ENCODE peak calls at places on chromosomes 13 and 19, in ten cellular contexts. B is Peyer's patch; S is K562; G is CD8-positive, alpha-beta T cell; A is astrocyte of the spinal cord; L is colonic mucosa; W is upper lobe of right lung; D is AG09309; H is GM23338; R is fibroblast of lung. X is an unnamed sample.

GRCh38 chr13:82356667-82357066 is 1525.6 kb downstream of the SLITRK1 start:
- DNase-seq in B (no peak), S (no peak), G (no peak), A (peak; percentile 5), L (no peak), W (no peak), D (no peak), H (peak; percentile 28), R (peak; percentile 55), X (no peak)

GRCh38 chr19:42076375-42076944 is 494 bp downstream of the ZNF574 start:
- DNase-seq in B (no peak), S (no peak), G (no peak), A (no peak), L (peak; percentile 51), W (no peak), D (no peak), H (peak; percentile 65), R (peak; percentile 10), X (no peak)

GRCh38 chr19:16228637-16229321 is 31.1 kb downstream of the AP1M1 start:
- DNase-seq in B (no peak), S (no peak), G (no peak), A (no peak), L (no peak), W (peak; percentile 29), D (no peak), H (no peak), R (no peak), X (no peak)

GRCh38 chr19:51372649-51373504 is at the start of gene NKG7:
- DNase-seq in B (no peak), S (peak; percentile 31), G (peak; percentile 70), A (no peak), L (no peak), W (no peak), D (no peak), H (no peak), R (no peak), X (no peak)

GRCh38 chr19:45413497-45413896 is 7.1 kb downstream of the POLR1G start:
- DNase-seq in B (no peak), S (no peak), G (no peak), A (no peak), L (no peak), W (no peak), D (no peak), H (no peak), R (no peak), X (peak; percentile 21)

GRCh38 chr13:25217023-25217909 is 45.2 kb upstream of the AMER2 start:
- DNase-seq in B (no peak), S (no peak), G (no peak), A (peak; percentile 9), L (no peak), W (no peak), D (no peak), H (no peak), R (peak; percentile 28), X (peak; percentile 18)

GRCh38 chr13:82976499-82976898 is 905.8 kb downstream of the SLITRK1 start:
- DNase-seq in B (no peak), S (no peak), G (no peak), A (no peak), L (no peak), W (no peak), D (no peak), H (no peak), R (peak; percentile 42), X (no peak)

GRCh38 chr19:8655340-8655709 is 24.9 kb downstream of the NFILZ start:
- DNase-seq in B (no peak), S (no peak), G (peak; percentile 48), A (no peak), L (no peak), W (peak; percentile 51), D (no peak), H (no peak), R (no peak), X (no peak)

GRCh38 chr19:40778865-40779284 is 828 bp downstream of the RAB4B start:
- DNase-seq in B (no peak), S (no peak), G (no peak), A (no peak), L (no peak), W (no peak), D (no peak), H (no peak), R (no peak), X (peak; percentile 42)

GRCh38 chr13:98984983-98985382 is 7.1 kb upstream of the DOCK9 start:
- DNase-seq in B (no peak), S (peak; percentile 33), G (no peak), A (no peak), L (no peak), W (no peak), D (no peak), H (peak; percentile 43), R (no peak), X (no peak)

GRCh38 chr19:33203529-33203928 is 9.4 kb downstream of the LRP3 start:
- DNase-seq in B (no peak), S (no peak), G (no peak), A (no peak), L (no peak), W (no peak), D (no peak), H (no peak), R (no peak), X (no peak)

GRCh38 chr19:42202290-42202867 is 15.1 kb downstream of the DEDD2 start:
- DNase-seq in B (no peak), S (no peak), G (no peak), A (no peak), L (no peak), W (no peak), D (no peak), H (no peak), R (no peak), X (no peak)

GRCh38 chr13:33554919-33555791 is 262.8 kb upstream of the RFC3 start:
- DNase-seq in B (no peak), S (no peak), G (no peak), A (peak; percentile 29), L (no peak), W (no peak), D (no peak), H (peak; percentile 15), R (peak; percentile 24), X (no peak)

GRCh38 chr13:20704459-20705069 is 1.1 kb downstream of the IL17D start:
- DNase-seq in B (no peak), S (no peak), G (no peak), A (no peak), L (no peak), W (no peak), D (no peak), H (no peak), R (no peak), X (no peak)
- H3K4me3 ChIP-seq in B (peak overlapping the region; percentile 37), S (peak overlapping the region; percentile 22), G (no peak overlapping the region), A (peak overlapping the region; percentile 63), L (peak overlapping the region; percentile 24), W (peak overlapping the region; percentile 38), D (no peak overlapping the region), H (peak overlapping the region; percentile 61), R (no peak overlapping the region), X (peak overlapping the region; percentile 69)

GRCh38 chr19:6084821-6085220 is 25.5 kb downstream of the RFX2 start:
- DNase-seq in B (no peak), S (no peak), G (no peak), A (no peak), L (no peak), W (no peak), D (no peak), H (no peak), R (no peak), X (no peak)

GRCh38 chr19:6088677-6089063 is 21.6 kb downstream of the RFX2 start:
- DNase-seq in B (no peak), S (no peak), G (no peak), A (peak; percentile 65), L (no peak), W (no peak), D (no peak), H (no peak), R (peak; percentile 65), X (no peak)

GRCh38 chr19:6086081-6086858 is 24.0 kb downstream of the RFX2 start:
- DNase-seq in B (no peak), S (no peak), G (no peak), A (peak; percentile 62), L (no peak), W (no peak), D (no peak), H (no peak), R (peak; percentile 73), X (no peak)

GRCh38 chr19:6090634-6091033 is 19.7 kb downstream of the RFX2 start:
- DNase-seq in B (no peak), S (no peak), G (no peak), A (no peak), L (no peak), W (no peak), D (no peak), H (no peak), R (no peak), X (no peak)

GRCh38 chr19:6087074-6087506 is 23.2 kb downstream of the RFX2 start:
- DNase-seq in B (peak; percentile 73), S (peak; percentile 49), G (peak; percentile 65), A (no peak), L (peak; percentile 49), W (peak; percentile 52), D (no peak), H (peak; percentile 18), R (no peak), X (no peak)
- TF ChIP-seq CTCF in B (no peak), S (no peak), G (no peak), A (no peak), L (no peak), W (no peak), D (no peak), H (no peak), R (no peak), X (no peak)

DNA sequence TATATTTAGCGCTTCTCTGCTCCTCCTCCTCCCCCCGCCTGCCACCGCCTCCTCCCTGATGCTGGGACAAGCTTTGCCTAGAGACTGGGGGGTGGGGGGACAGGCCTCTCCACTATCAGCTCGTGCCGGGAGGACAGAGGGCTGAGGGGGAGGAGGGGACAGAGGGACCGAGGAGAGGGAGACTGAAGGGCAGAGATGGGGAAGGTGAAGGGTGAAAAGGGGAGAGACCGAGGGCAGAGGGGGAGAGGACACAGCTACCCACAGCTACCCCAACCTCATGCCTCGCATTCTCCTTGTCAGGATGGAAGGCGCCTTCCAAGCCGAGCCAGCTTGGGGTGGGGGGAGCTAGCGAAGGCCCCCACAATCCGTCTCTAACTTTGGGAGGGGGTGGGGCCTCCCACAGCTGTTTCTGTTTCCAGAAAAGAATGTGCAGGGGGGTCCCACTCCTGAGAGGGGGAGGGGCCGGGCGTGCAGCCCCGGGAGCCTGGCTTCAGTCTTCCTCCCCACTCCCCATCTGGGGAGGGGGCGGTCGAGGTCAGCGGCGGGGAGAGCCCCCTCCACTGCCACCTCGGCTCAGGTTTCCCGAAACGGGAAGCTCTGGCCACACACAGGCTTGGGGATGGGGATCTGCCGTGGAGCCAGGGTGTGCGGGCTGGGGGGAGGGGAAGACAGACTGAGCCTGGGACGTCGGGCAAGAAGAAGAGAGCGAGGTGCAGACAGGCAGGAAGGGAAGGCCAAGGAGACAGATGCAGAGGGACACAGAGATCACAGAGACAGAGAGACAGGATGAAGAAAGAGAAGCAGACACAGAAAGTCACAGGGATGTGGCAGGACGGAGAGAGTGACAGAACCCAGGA is 1.6 kb downstream of the DACT3 start:
- DNase-seq in B (no peak), S (peak; percentile 90), G (no peak), A (no peak), L (peak; percentile 38), W (peak; percentile 68), D (no peak), H (peak; percentile 78), R (no peak), X (peak; percentile 23)
- H3K4me3 ChIP-seq in B (no peak overlapping the region), S (peak overlapping the region; percentile 54), G (no peak overlapping the region), A (peak overlapping the region; percentile 38), L (peak overlapping the region; percentile 53), W (peak overlapping the region; percentile 57), D (peak overlapping the region; percentile 54), H (peak overlapping the region; percentile 82), R (peak overlapping the region; percentile 80), X (peak overlapping the region; percentile 69)

GRCh38 chr13:60583196-60583908 is 186.3 kb downstream of the TDRD3 start:
- DNase-seq in B (no peak), S (no peak), G (no peak), A (peak; percentile 79), L (peak; percentile 19), W (no peak), D (peak; percentile 70), H (peak; percentile 83), R (peak; percentile 59), X (peak; percentile 69)
- TF ChIP-seq CTCF in B (no peak), S (no peak), G (no peak), A (peak; percentile 37), L (no peak), W (no peak), D (peak; percentile 53), H (peak; percentile 47), R (peak; percentile 46), X (no peak)

X was measured in fibroblast of villous mesenchyme.